ENCODE peak calls at places on chromosomes 11 and 22, in eight cellular contexts. X is IMR-90, G is fibroblast of lung, Q is AG04450, L is astrocyte, Z is tibial artery, F is H9, B is A549. D is an unnamed sample.
A peak's percentile ranks its signal among the peaks of the same experiment; 100 is the strongest.

GRCh38 chr11:114115406-114116054 is 56.0 kb downstream of the ZBTB16 start:
- DNase-seq in X (no peak), G (no peak), Q (no peak), L (no peak), Z (no peak), F (peak; percentile 38), B (no peak), D (no peak)

GRCh38 chr22:37321288-37321687 is 39.0 kb downstream of the CYTH4 start:
- DNase-seq in X (no peak), G (no peak), Q (no peak), L (no peak), Z (no peak), F (no peak), B (no peak), D (no peak)

GRCh38 chr11:38208951-38209350 is 1610.9 kb upstream of the RAG2 start:
- DNase-seq in X (no peak), G (no peak), Q (no peak), L (no peak), Z (no peak), F (no peak), B (no peak), D (no peak)

GRCh38 chr11:40149721-40150120 is 1309.7 kb downstream of the LRRC4C start:
- DNase-seq in X (no peak), G (peak; percentile 93), Q (no peak), L (peak; percentile 92), Z (no peak), F (no peak), B (no peak), D (no peak)

GRCh38 chr11:79314906-79315689 is 125.7 kb downstream of the TENM4 start:
- DNase-seq in X (peak; percentile 41), G (peak; percentile 27), Q (no peak), L (no peak), Z (no peak), F (peak; percentile 59), B (no peak), D (no peak)

GRCh38 chr11:62928011-62928410 is 6.8 kb upstream of the CHRM1 start:
- DNase-seq in X (no peak), G (no peak), Q (no peak), L (no peak), Z (peak; percentile 42), F (peak; percentile 33), B (no peak), D (no peak)

GRCh38 chr11:34650528-34650927 is 29.6 kb downstream of the EHF start:
- DNase-seq in X (peak; percentile 22), G (peak; percentile 90), Q (no peak), L (peak; percentile 88), Z (no peak), F (no peak), B (no peak), D (peak; percentile 50)

GRCh38 chr22:39718921-39719320 is 148.4 kb downstream of the CACNA1I start:
- DNase-seq in X (no peak), G (no peak), Q (no peak), L (no peak), Z (peak; percentile 43), F (no peak), B (no peak), D (no peak)

GRCh38 chr22:38882972-38883622 is 11.1 kb upstream of the CBX6 start:
- DNase-seq in X (no peak), G (no peak), Q (no peak), L (no peak), Z (no peak), F (no peak), B (no peak), D (no peak)

GRCh38 chr22:23786752-23787599 is at the start of gene SMARCB1:
- DNase-seq in X (peak; percentile 91), G (peak; percentile 92), Q (peak; percentile 67), L (peak; percentile 89), Z (peak; percentile 97), F (peak; percentile 84), B (peak; percentile 85), D (peak; percentile 86)

GRCh38 chr22:23786261-23786710 is 480 bp upstream of the SMARCB1 start:
- DNase-seq in X (no peak), G (no peak), Q (no peak), L (no peak), Z (no peak), F (no peak), B (no peak), D (no peak)

GRCh38 chr22:23787910-23788309 is 1.1 kb downstream of the SMARCB1 start:
- DNase-seq in X (no peak), G (no peak), Q (no peak), L (no peak), Z (no peak), F (no peak), B (no peak), D (no peak)

GRCh38 chr22:23789121-23789520 is 2.4 kb downstream of the SMARCB1 start:
- DNase-seq in X (no peak), G (no peak), Q (no peak), L (no peak), Z (no peak), F (peak; percentile 34), B (no peak), D (no peak)

DNA sequence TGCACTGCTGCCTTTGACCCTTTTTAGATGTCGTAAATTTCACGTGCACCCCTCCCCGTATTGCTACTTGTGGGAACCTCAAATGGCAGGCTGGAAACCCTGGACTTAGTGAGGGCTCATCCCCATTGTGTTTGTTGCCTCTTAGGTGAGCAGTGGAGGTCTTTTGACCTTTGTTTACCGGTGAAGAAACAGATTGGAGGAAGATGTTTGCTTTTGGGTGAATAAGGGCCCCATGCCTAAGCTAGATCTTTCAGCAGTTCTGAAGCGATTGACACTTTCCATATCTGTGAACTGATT is 782 bp downstream of the SMARCB1 start:
- DNase-seq in X (no peak), G (no peak), Q (no peak), L (no peak), Z (no peak), F (no peak), B (no peak), D (no peak)
- H3K27ac ChIP-seq in X (peak overlapping the region; percentile 11), G (peak overlapping the region; percentile 95), Q (peak overlapping the region; percentile 31), L (peak overlapping the region; percentile 98), Z (peak overlapping the region; percentile 93), F (no peak overlapping the region), B (peak overlapping the region; percentile 99), D (peak overlapping the region; percentile 87)

GRCh38 chr22:45423524-45423923 is 10.0 kb downstream of the RIBC2 start:
- DNase-seq in X (no peak), G (no peak), Q (no peak), L (no peak), Z (peak; percentile 20), F (no peak), B (no peak), D (no peak)

GRCh38 chr22:45424241-45424731 is 10.8 kb downstream of the RIBC2 start:
- DNase-seq in X (no peak), G (no peak), Q (no peak), L (no peak), Z (peak; percentile 69), F (no peak), B (no peak), D (no peak)

GRCh38 chr22:45425531-45426265 is 12.2 kb downstream of the RIBC2 start:
- DNase-seq in X (no peak), G (no peak), Q (no peak), L (no peak), Z (peak; percentile 45), F (no peak), B (no peak), D (no peak)

GRCh38 chr22:45426387-45426786 is 12.9 kb downstream of the RIBC2 start:
- DNase-seq in X (no peak), G (no peak), Q (no peak), L (no peak), Z (peak; percentile 43), F (no peak), B (no peak), D (no peak)

GRCh38 chr22:45425101-45425500 is 11.6 kb downstream of the RIBC2 start:
- DNase-seq in X (peak; percentile 36), G (peak; percentile 27), Q (no peak), L (no peak), Z (peak; percentile 41), F (no peak), B (no peak), D (no peak)
- H3K27ac ChIP-seq in X (no peak overlapping the region), G (no peak overlapping the region), Q (no peak overlapping the region), L (no peak overlapping the region), Z (no peak overlapping the region), F (no peak overlapping the region), B (no peak overlapping the region), D (no peak overlapping the region)

DNA sequence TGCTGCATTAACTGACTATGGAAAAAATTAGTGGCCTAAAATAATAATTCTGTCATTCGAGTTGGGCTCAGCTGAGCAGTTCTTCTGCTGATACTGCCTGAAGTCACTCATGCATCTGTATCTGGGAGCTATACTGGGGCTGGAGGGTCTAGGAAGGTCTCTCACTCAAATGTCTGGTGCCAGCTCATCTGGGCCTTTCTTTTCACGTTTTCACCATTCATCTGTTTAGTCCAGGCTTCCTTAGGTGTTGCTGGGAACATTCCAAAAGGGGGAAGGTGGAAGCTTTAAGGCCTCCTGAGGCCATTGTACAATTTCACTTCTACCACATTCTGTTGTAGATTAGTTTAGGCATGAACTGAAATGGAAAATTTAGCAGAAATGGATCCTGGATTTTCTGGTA is 28.0 kb downstream of the YAP1 start:
- DNase-seq in X (no peak), G (peak; percentile 46), Q (no peak), L (no peak), Z (no peak), F (no peak), B (no peak), D (no peak)
- H3K27ac ChIP-seq in X (peak overlapping the region; percentile 97), G (peak overlapping the region; percentile 84), Q (peak overlapping the region; percentile 96), L (peak overlapping the region; percentile 98), Z (peak overlapping the region; percentile 66), F (no peak overlapping the region), B (no peak overlapping the region), D (no peak overlapping the region)

GRCh38 chr22:46758867-46759290 is 3.6 kb upstream of the TBC1D22A start:
- DNase-seq in X (peak; percentile 63), G (peak; percentile 58), Q (peak; percentile 32), L (peak; percentile 41), Z (no peak), F (peak; percentile 74), B (peak; percentile 38), D (peak; percentile 67)
- H3K27ac ChIP-seq in X (no peak overlapping the region), G (no peak overlapping the region), Q (no peak overlapping the region), L (no peak overlapping the region), Z (no peak overlapping the region), F (no peak overlapping the region), B (no peak overlapping the region), D (no peak overlapping the region)